ENCODE peak calls at places on chromosomes 11 and 22, in seven cellular contexts. C is mucosa of descending colon, B is endodermal cell, Z is cardiac fibroblast, Q is AG10803, K is fibroblast of lung, T is body of pancreas. I is an unnamed sample.

GRCh38 chr22:42895087-42895486 is 38.0 kb upstream of the ARFGAP3 start:
- DNase-seq in Q (peak), K (no peak), Z (no peak), B (no peak), C (no peak), T (peak), I (peak)

GRCh38 chr11:128346808-128347207 is 240.6 kb downstream of the ETS1 start:
- DNase-seq in C (no peak), Z (peak), T (no peak), Q (no peak), K (peak), B (no peak), I (no peak)

GRCh38 chr22:19990188-19990587 is 26.4 kb downstream of the ARVCF start:
- DNase-seq in K (no peak), B (no peak), Q (no peak), T (no peak), C (peak), Z (no peak), I (no peak)

GRCh38 chr11:14350215-14350614 is 8.8 kb downstream of the RRAS2 start:
- DNase-seq in Q (no peak), K (no peak), T (no peak), C (no peak), B (no peak), Z (no peak), I (peak)

GRCh38 chr11:3962406-3962840 is 107.0 kb downstream of the STIM1 start:
- DNase-seq in C (no peak), K (peak), Q (no peak), T (no peak), B (no peak), Z (peak), I (peak)

GRCh38 chr11:125274309-125274708 is 109.8 kb downstream of the PKNOX2 start:
- DNase-seq in C (no peak), B (no peak), T (no peak), Z (no peak), K (no peak), Q (no peak), I (no peak)

GRCh38 chr11:92357344-92357743 is 132.7 kb downstream of the FAT3 start:
- DNase-seq in Z (no peak), T (no peak), Q (no peak), C (no peak), K (no peak), B (no peak), I (no peak)

GRCh38 chr11:78251083-78251699 is 62.5 kb downstream of the USP35 start:
- DNase-seq in K (peak), Z (peak), C (no peak), T (no peak), B (no peak), Q (peak), I (no peak)

GRCh38 chr11:13229675-13230359 is 47.8 kb upstream of the BMAL1 start:
- DNase-seq in K (peak), B (no peak), Z (no peak), Q (peak), C (no peak), T (no peak), I (no peak)

GRCh38 chr11:94297967-94298576 is 6.3 kb upstream of the IZUMO1R start:
- DNase-seq in T (no peak), C (no peak), B (peak), Z (no peak), Q (no peak), K (no peak), I (no peak)

GRCh38 chr22:44625421-44625760 is 76.6 kb upstream of the PRR5 start:
- DNase-seq in Q (no peak), K (no peak), Z (no peak), C (no peak), B (peak), T (no peak), I (no peak)

GRCh38 chr11:14094481-14095037 is 132.0 kb downstream of the SPON1 start:
- DNase-seq in Z (no peak), T (no peak), Q (no peak), K (no peak), C (no peak), B (no peak), I (no peak)

GRCh38 chr11:67504950-67505561 is at the start of gene PITPNM1:
- DNase-seq in K (peak), C (peak), Z (peak), T (peak), Q (peak), B (peak), I (peak)

GRCh38 chr11:73416711-73417265 is 40.6 kb downstream of the RELT start:
- DNase-seq in C (no peak), B (no peak), T (no peak), Z (peak), K (peak), Q (peak), I (no peak)

GRCh38 chr11:73423506-73423905 is 47.3 kb downstream of the RELT start:
- DNase-seq in C (no peak), Z (no peak), K (no peak), Q (no peak), B (peak), T (no peak), I (no peak)

GRCh38 chr11:73415854-73416615 is 39.8 kb downstream of the RELT start:
- DNase-seq in Q (peak), C (no peak), B (no peak), Z (peak), K (no peak), T (no peak), I (peak)

GRCh38 chr11:73425118-73425517 is 48.9 kb downstream of the RELT start:
- DNase-seq in K (no peak), Z (no peak), B (no peak), Q (no peak), T (no peak), C (no peak), I (no peak)

DNA sequence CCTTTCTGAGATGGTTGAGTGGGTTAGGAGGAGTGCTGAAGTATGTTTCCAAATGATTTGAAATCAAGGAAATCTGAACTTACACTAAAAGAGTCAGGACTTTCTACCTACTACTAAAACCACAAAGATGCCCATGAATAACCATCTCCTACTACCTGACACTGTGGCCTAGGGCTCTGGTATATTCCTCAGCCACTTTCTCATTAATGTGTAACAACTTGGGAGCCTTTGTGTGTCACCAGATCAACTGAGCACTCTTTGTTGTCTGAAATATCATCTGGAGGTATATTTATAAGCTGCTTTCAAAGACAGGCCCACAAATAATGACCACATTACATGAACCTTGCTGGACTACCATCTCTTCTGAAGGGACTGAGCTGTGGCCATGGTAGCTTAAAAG is 43.9 kb downstream of the RELT start:
- DNase-seq in Q (no peak), B (no peak), C (no peak), K (no peak), Z (no peak), T (no peak), I (no peak)
- H3K4me3 ChIP-seq in Q (no peak), B (no peak), C (no peak), K (no peak), Z (no peak), T (no peak), I (no peak)

DNA sequence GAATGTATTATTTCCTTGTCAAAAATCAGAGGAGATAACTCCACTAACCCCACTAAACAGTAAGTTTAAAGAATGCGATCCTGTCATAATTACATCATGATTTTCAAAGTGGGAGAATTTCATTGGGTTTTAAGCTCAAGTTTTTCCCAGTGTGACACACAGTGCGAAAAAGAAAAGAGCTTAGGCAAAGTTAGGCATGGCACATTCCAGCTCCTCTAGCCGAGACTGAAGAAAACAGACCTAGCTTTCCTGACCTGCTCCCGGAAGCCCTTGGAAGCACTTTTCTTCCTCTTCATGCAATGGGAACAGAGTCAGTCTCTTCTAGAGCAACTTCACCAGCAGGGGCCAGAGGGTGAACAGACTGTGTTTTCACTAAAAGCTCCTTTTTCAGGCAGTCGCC is 76.6 kb upstream of the AKIP1 start:
- DNase-seq in C (no peak), Q (peak), Z (no peak), K (no peak), B (no peak), T (no peak), I (no peak)
- TF ChIP-seq CTCF in C (no peak), Q (no peak), Z (no peak), K (no peak), B (peak), T (no peak), I (no peak)

DNA sequence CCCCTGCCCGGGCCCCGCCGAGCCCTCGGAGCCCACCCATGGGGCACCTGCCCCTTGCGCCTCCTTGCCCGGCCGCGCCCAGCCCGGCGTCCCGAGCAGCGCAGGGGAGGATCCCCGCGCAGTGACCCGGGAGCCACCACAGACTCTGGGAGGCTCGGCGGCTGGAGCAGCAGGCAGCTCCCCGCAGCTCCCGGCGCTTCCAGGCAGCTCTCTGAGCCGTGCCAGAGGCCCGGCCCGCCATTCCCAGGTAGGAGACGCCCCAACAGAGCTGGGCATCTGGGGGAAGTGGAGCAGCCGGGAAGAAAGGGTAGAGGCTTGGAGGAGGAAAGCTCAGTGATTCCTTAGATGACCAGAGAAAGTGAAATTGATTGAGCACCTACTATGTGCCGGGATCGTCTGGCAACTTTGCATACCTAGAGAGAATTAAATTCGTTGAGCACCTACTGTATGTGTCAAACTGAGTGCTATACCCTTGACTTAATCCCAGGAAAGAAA is 670 bp downstream of the RASD2 start:
- DNase-seq in K (no peak), C (peak), Z (no peak), Q (no peak), B (peak), T (peak), I (no peak)
- H3K4me3 ChIP-seq in K (no peak), C (peak), Z (no peak), Q (peak), B (peak), T (no peak), I (peak)

DNA sequence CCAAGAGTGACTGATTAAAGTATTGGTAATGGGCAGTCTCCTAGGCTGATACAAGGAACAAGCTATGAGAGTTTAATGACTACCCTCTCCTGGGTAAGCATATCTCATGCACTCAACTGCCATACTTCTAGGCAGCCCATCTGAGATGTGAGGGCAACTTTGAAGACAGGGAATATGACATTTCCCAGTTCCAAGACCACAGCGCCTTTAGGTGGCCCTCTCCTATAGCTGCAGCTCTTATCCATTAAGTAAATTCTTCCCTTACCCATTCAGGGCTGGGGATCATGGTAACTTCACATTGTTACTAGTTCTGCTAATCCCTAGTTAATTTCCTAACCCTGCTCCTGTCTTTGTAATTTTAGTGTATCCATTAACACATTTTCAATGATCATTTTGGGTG is 157.3 kb upstream of the CTSC start:
- DNase-seq in C (no peak), Z (no peak), K (no peak), T (no peak), Q (no peak), B (no peak), I (peak)
- TF ChIP-seq CTCF in C (no peak), Z (no peak), K (no peak), T (no peak), Q (no peak), B (peak), I (peak)

DNA sequence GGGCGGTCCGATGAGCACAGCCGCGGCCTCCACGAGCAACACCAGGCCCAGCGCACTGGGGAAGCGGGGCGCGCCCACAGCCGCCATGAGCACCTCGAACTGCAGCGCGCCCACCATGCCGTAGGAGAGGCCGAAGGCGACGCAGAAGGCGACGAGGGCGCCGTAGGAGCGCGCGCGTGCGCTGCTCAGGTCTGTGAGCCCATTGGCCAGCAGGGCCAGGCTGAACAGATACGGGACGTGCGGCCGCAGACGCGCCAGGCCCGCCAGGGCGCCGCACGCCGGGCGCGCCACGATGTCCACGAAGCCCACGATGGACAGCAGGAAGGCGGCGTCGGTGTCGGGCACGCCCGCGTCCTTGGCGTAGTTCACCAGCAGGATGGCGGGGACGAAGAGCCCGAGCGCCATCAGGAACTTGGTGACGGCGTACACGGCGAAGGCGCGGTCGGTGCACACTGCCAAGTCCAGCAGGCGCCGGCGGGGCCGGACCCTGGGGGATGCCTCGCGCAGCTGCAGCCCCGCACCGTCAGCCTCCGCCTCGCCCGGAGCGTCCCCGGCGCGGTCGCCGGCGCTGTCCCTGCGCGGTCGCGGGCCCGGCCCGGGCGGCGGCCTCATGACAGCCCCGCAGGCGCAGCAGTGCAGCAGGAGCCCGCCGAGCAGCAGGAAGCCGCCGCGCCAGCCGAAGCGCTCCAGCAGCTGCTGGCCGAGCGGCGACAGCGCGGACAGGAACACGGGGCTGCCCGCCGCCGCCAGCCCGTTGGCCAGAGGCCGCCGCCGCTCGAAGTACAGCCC is 2.9 kb downstream of the SLC16A8 start:
- DNase-seq in T (peak), B (peak), C (peak), Q (peak), K (peak), Z (peak), I (peak)
- H3K4me3 ChIP-seq in T (no peak), B (no peak), C (no peak), Q (peak), K (no peak), Z (peak), I (peak)

DNA sequence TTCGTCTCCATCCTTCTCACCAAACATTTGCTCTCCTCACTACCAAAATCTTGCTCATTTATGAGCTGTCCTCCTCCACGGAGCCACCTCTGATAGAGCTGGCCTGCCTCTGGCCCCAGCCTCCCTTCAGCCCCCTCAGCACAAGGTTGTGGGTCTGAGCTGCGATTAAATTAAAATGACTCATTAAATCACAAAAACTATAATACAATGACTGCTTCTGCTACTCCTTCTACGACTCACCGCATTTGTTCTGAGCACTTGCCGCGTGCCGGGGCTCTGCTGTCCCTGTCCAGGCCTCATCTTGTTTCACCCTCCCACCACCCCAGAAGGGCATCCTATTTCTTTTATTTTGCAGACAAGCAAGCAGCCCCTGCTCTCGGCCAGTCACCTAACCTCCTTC is 49.2 kb upstream of the TIMP3 start:
- DNase-seq in C (no peak), T (no peak), B (no peak), Z (no peak), K (no peak), Q (no peak), I (no peak)
- TF ChIP-seq CTCF in C (no peak), T (no peak), B (no peak), Z (no peak), K (no peak), Q (no peak), I (no peak)

GRCh38 chr11:65431452-65432132 is 9.0 kb downstream of the NEAT1 start:
- DNase-seq in Z (peak), K (peak), B (no peak), Q (peak), C (no peak), T (no peak), I (no peak)
- H3K4me3 ChIP-seq in Z (peak), K (peak), B (no peak), Q (peak), C (no peak), T (no peak), I (no peak)

GRCh38 chr11:118883368-118884071 is at the start of gene CXCR5:
- DNase-seq in T (no peak), B (peak), C (no peak), K (no peak), Z (no peak), Q (no peak), I (no peak)
- TF ChIP-seq CTCF in T (no peak), B (peak), C (no peak), K (no peak), Z (no peak), Q (no peak), I (no peak)

GRCh38 chr11:134124660-134125451 is 56.0 kb downstream of the JAM3 start:
- DNase-seq in Z (peak), C (peak), T (peak), Q (peak), B (peak), K (peak), I (no peak)
- H3K4me3 ChIP-seq in Z (peak), C (no peak), T (no peak), Q (peak), B (peak), K (peak), I (peak)

GRCh38 chr22:41256898-41257260 is 16.1 kb upstream of the CHADL start:
- DNase-seq in C (no peak), Z (peak), K (peak), Q (no peak), B (no peak), T (no peak), I (no peak)

GRCh38 chr22:41254230-41254629 is 13.5 kb upstream of the CHADL start:
- DNase-seq in C (no peak), B (no peak), Q (no peak), T (no peak), K (no peak), Z (no peak), I (no peak)

GRCh38 chr22:41252365-41252764 is 11.6 kb upstream of the CHADL start:
- DNase-seq in T (no peak), C (no peak), Q (no peak), Z (no peak), B (no peak), K (no peak), I (no peak)

GRCh38 chr22:41257696-41258095 is 17.0 kb upstream of the CHADL start:
- DNase-seq in C (no peak), K (no peak), B (no peak), Z (no peak), T (no peak), Q (no peak), I (no peak)

DNA sequence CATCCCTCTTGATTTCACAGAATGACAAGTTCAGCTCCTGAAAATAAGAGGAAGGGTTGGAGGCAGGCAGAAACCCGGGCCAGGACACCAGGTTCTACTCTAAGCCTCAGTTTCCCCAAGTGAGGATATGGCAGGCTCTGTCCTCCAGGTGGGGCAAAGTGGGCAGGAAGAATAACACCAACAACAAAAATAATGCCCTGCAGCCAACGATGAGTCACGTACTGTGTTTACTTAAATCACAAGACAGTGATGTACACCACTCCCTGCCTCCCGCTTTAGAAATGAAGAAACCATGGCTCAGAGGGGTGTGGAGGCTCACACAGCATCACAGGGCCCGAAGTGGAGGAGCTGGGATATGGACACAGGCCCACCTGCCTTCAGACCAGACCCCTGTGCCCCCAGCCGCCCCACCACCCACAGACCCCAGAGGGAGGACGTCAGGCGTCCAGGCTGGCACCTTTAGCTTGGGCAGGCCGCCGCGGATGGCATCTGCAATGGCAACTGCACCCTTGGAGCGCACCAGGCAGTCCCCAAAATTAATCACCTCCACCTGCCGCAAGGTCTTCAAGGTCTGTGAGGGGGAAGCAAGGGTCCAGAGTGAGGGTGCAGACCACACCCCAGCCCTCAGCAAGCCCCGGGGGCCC is 15.6 kb upstream of the CHADL start:
- DNase-seq in C (no peak), T (no peak), Q (peak), B (no peak), K (peak), Z (peak), I (no peak)
- TF ChIP-seq CTCF in C (no peak), T (no peak), Q (peak), B (no peak), K (peak), Z (peak), I (no peak)

I was measured in A673.